ENCODE peak calls at places on chromosomes 4 and X, in four cellular contexts. One of them, this sample, is unnamed.

GRCh38 chrX:114583646-114584433 is at the start of gene HTR2C:
- DNase-seq in lower leg skin: no peak
- DNase-seq in AG04450: no peak
- DNase-seq in cardiac muscle cell: no peak
- DNase-seq in this sample: no peak

GRCh38 chrX:112662559-112663427 is 16.9 kb downstream of the LHFPL1 start:
- DNase-seq in lower leg skin: no peak
- DNase-seq in AG04450: no peak
- DNase-seq in cardiac muscle cell: peak
- DNase-seq in this sample: no peak

GRCh38 chrX:140034916-140035315 is 69.6 kb upstream of the CXorf66 start:
- DNase-seq in lower leg skin: no peak
- DNase-seq in AG04450: no peak
- DNase-seq in cardiac muscle cell: peak
- DNase-seq in this sample: no peak

GRCh38 chrX:154409222-154409871 is at the start of gene DNASE1L1:
- DNase-seq in lower leg skin: peak
- DNase-seq in AG04450: peak
- DNase-seq in cardiac muscle cell: peak
- DNase-seq in this sample: peak

GRCh38 chrX:109312757-109313156 is 169.1 kb downstream of the GUCY2F start:
- DNase-seq in lower leg skin: no peak
- DNase-seq in AG04450: no peak
- DNase-seq in cardiac muscle cell: peak
- DNase-seq in this sample: no peak

GRCh38 chrX:24838624-24839023 is 144.9 kb downstream of the POLA1 start:
- DNase-seq in lower leg skin: no peak
- DNase-seq in AG04450: no peak
- DNase-seq in cardiac muscle cell: peak
- DNase-seq in this sample: peak

GRCh38 chrX:9180623-9181022 is 146.7 kb upstream of the FAM9B start:
- DNase-seq in lower leg skin: no peak
- DNase-seq in AG04450: no peak
- DNase-seq in cardiac muscle cell: no peak
- DNase-seq in this sample: no peak

GRCh38 chr4:154254999-154255398 is 236.6 kb downstream of the DCHS2 start:
- DNase-seq in lower leg skin: no peak
- DNase-seq in AG04450: no peak
- DNase-seq in cardiac muscle cell: no peak
- DNase-seq in this sample: no peak

GRCh38 chr4:14632041-14632440 is 370.2 kb upstream of the CPEB2 start:
- DNase-seq in lower leg skin: no peak
- DNase-seq in AG04450: no peak
- DNase-seq in cardiac muscle cell: no peak
- DNase-seq in this sample: no peak

GRCh38 chr4:100042235-100042634 is 92.2 kb upstream of the H2AZ1 start:
- DNase-seq in lower leg skin: no peak
- DNase-seq in AG04450: no peak
- DNase-seq in cardiac muscle cell: no peak
- DNase-seq in this sample: no peak

GRCh38 chrX:55638933-55639332 is 15.7 kb downstream of the FOXR2 start:
- DNase-seq in lower leg skin: no peak
- DNase-seq in AG04450: no peak
- DNase-seq in cardiac muscle cell: no peak
- DNase-seq in this sample: no peak

GRCh38 chr4:153522800-153523089 is 56.6 kb downstream of the TMEM131L start:
- DNase-seq in lower leg skin: no peak
- DNase-seq in AG04450: no peak
- DNase-seq in cardiac muscle cell: no peak
- DNase-seq in this sample: no peak

GRCh38 chr4:38894340-38894982 is 26.9 kb downstream of the FAM114A1 start:
- DNase-seq in lower leg skin: no peak
- DNase-seq in AG04450: no peak
- DNase-seq in cardiac muscle cell: no peak
- DNase-seq in this sample: no peak

GRCh38 chrX:22060451-22060940 is 28.4 kb downstream of the PHEX start:
- DNase-seq in lower leg skin: no peak
- DNase-seq in AG04450: peak
- DNase-seq in cardiac muscle cell: peak
- DNase-seq in this sample: no peak

GRCh38 chrX:21725498-21725897 is 32.4 kb downstream of the SMPX start:
- DNase-seq in lower leg skin: no peak
- DNase-seq in AG04450: peak
- DNase-seq in cardiac muscle cell: no peak
- DNase-seq in this sample: no peak

GRCh38 chrX:28638775-28639174 is 51.5 kb downstream of the IL1RAPL1 start:
- DNase-seq in lower leg skin: no peak
- DNase-seq in AG04450: no peak
- DNase-seq in cardiac muscle cell: no peak
- DNase-seq in this sample: no peak

GRCh38 chr4:176792348-176793059 is at the start of gene VEGFC:
- DNase-seq in lower leg skin: peak
- DNase-seq in AG04450: no peak
- DNase-seq in cardiac muscle cell: peak
- DNase-seq in this sample: no peak

GRCh38 chr4:128879971-128880370 is 70.5 kb downstream of the JADE1 start:
- DNase-seq in lower leg skin: no peak
- DNase-seq in AG04450: no peak
- DNase-seq in cardiac muscle cell: no peak
- DNase-seq in this sample: no peak

GRCh38 chr4:13298655-13299054 is 185.5 kb downstream of the RAB28 start:
- DNase-seq in lower leg skin: no peak
- DNase-seq in AG04450: peak
- DNase-seq in cardiac muscle cell: no peak
- DNase-seq in this sample: no peak

GRCh38 chrX:139804482-139804881 is 96.5 kb upstream of the MCF2 start:
- DNase-seq in lower leg skin: no peak
- DNase-seq in AG04450: no peak
- DNase-seq in cardiac muscle cell: no peak
- DNase-seq in this sample: no peak

GRCh38 chrX:41984628-41985027 is 61.3 kb upstream of the CASK start:
- DNase-seq in lower leg skin: no peak
- DNase-seq in AG04450: no peak
- DNase-seq in cardiac muscle cell: no peak
- DNase-seq in this sample: no peak

GRCh38 chr4:156109943-156110925 is 156.6 kb upstream of the CTSO start:
- DNase-seq in lower leg skin: peak
- DNase-seq in AG04450: no peak
- DNase-seq in cardiac muscle cell: peak
- DNase-seq in this sample: no peak

GRCh38 chrX:1597345-1598020 is 6.1 kb downstream of the AKAP17A start:
- DNase-seq in lower leg skin: no peak
- DNase-seq in AG04450: no peak
- DNase-seq in cardiac muscle cell: no peak
- DNase-seq in this sample: no peak

GRCh38 chr4:108359936-108360681 is 191.4 kb upstream of the LEF1 start:
- DNase-seq in lower leg skin: no peak
- DNase-seq in AG04450: no peak
- DNase-seq in cardiac muscle cell: no peak
- DNase-seq in this sample: no peak
- H3K4me3 ChIP-seq in lower leg skin: no peak
- H3K4me3 ChIP-seq in AG04450: no peak
- H3K4me3 ChIP-seq in cardiac muscle cell: no peak
- H3K4me3 ChIP-seq in this sample: no peak

GRCh38 chr4:186189656-186190055 is 1.7 kb upstream of the CYP4V2 start:
- DNase-seq in lower leg skin: no peak
- DNase-seq in AG04450: no peak
- DNase-seq in cardiac muscle cell: no peak
- DNase-seq in this sample: no peak

GRCh38 chr4:186188107-186188506 is 3.3 kb upstream of the CYP4V2 start:
- DNase-seq in lower leg skin: no peak
- DNase-seq in AG04450: no peak
- DNase-seq in cardiac muscle cell: no peak
- DNase-seq in this sample: no peak

GRCh38 chr4:186192068-186192751 is 843 bp downstream of the CYP4V2 start:
- DNase-seq in lower leg skin: peak
- DNase-seq in AG04450: no peak
- DNase-seq in cardiac muscle cell: peak
- DNase-seq in this sample: no peak

GRCh38 chr4:186191266-186192067 is at the start of gene CYP4V2:
- DNase-seq in lower leg skin: peak
- DNase-seq in AG04450: peak
- DNase-seq in cardiac muscle cell: peak
- DNase-seq in this sample: no peak

DNA sequence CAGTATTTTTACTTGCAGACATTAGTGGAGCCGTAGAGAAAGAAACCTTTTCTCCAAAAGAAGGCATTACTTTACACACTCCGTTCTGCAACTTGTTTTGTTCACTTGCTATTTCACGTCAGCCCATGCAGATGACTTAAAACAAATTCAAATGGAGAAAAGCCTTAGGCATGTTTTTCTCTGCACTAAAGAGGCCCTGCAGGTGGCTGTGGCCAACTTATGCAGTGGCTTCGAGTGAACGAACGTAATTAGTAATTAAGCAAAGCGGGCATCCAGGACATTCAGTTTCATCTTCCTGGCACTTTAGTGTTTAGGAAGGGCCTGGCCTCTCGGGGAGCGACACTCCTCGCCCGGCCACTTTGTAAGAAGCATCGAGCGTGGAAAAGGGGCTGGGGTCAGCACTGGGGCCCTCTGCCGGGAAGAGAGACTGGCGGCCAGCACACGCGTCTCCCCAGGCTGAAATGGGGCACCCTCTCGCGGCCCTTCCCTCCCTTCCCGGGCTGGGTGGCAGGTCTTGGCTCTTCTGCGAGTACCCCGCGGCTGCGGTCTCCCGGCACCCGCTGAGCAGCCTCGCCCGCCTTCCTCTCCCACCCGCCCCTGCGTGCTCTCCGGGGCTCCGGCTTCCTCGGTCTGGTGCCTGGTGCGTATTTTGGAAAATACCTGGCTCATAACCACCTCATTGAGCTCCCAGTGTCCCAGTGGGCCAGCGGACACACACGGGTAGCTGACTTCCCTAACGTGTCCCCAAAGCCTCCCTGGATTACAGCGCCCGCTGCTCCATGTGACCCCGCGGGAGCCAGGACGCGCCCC is 706 bp upstream of the CYP4V2 start:
- DNase-seq in lower leg skin: peak
- DNase-seq in AG04450: no peak
- DNase-seq in cardiac muscle cell: peak
- DNase-seq in this sample: no peak
- TF ChIP-seq CTCF in lower leg skin: no peak
- TF ChIP-seq CTCF in AG04450: peak
- TF ChIP-seq CTCF in cardiac muscle cell: peak
- TF ChIP-seq CTCF in this sample: peak

DNA sequence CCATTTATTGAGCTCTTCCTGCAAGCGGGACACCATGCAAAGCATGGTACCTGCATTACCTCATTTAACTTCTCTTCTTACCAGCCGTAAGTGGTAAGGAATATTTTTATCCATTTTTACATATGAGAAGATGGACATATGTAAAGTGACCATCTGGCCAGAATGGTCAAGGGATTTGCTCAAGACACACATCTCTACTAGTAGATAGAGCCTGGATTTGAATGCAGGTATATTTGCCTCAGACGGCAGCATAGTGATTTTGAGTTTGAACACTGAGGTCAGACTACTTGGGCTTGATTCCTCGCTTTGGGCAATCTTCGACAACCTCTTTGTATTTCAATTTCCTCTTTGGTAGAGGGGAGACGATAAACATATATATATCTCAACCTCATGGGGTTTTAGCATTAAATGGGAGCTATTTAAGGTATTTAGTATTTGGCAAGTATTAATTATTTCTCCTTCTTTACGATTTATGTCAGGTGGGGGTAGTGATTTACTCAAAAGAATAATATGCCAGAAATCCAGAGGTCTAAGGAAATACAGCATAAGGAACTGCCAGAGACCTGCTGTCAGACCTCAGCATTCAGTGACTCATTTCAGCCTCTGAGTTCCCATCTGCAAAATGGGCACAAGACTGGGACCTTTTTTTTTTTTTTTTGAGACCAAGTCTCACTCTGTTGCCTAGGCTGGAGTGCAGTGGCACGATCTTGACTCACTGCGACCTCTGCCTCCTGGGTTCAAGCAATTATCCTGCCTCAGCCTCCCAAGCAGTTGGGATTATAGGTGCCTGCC is 34.6 kb upstream of the CHRNA9 start:
- DNase-seq in lower leg skin: no peak
- DNase-seq in AG04450: no peak
- DNase-seq in cardiac muscle cell: no peak
- DNase-seq in this sample: no peak
- H3K4me3 ChIP-seq in lower leg skin: no peak
- H3K4me3 ChIP-seq in AG04450: no peak
- H3K4me3 ChIP-seq in cardiac muscle cell: no peak
- H3K4me3 ChIP-seq in this sample: no peak

DNA sequence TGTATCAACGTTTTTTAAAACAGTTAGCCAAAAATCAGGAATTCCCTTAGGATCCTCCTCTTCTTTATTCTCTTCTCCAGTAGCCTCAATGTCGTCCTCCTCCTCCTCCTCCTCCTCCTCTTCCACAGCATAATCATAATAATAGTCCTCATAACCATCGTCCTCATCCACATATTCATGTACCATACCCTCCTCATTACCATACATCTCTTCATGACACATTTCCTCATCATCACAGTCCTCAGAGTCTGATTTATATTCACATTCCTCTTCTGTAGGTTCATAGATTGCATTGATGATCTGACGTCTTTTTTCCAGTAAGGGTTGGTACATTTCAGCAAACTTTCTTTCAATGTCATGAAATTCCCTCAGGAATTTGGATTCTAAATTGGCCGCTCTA is 917 bp downstream of the NAP1L2 start:
- DNase-seq in lower leg skin: no peak
- DNase-seq in AG04450: no peak
- DNase-seq in cardiac muscle cell: no peak
- DNase-seq in this sample: no peak
- TF ChIP-seq CTCF in lower leg skin: no peak
- TF ChIP-seq CTCF in AG04450: no peak
- TF ChIP-seq CTCF in cardiac muscle cell: no peak
- TF ChIP-seq CTCF in this sample: no peak

GRCh38 chrX:148499638-148500427 is 584 bp upstream of the AFF2 start:
- DNase-seq in lower leg skin: no peak
- DNase-seq in AG04450: no peak
- DNase-seq in cardiac muscle cell: no peak
- DNase-seq in this sample: no peak
- H3K4me3 ChIP-seq in lower leg skin: no peak
- H3K4me3 ChIP-seq in AG04450: peak
- H3K4me3 ChIP-seq in cardiac muscle cell: peak
- H3K4me3 ChIP-seq in this sample: peak

DNA sequence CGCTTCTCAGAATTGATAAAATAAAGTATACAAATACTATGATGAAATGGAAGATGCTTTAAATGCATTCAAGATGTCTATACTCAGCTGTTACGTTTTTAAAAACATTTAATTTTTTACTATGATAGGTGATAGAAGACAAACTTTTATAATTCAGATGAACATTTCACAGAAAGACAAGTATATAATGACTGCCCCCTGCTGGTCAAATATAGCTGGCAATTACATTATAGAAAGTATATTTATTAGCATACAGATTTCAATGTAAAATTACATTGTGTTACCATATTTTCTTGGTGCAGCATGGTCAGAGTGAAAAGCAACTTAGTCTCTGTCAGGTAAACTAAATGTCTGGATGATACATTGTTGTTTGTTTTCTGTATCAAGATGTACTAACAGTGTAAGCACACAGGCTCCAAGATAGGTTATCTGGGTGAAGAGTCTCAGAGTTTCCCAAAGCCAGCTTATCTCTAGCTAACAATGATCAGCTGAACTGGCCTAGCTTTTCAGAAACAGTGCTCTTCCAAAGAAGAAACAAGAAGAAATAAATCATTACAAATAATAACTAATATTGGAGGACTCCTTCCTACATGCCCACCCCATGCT is 54.1 kb downstream of the SRPX start:
- DNase-seq in lower leg skin: no peak
- DNase-seq in AG04450: no peak
- DNase-seq in cardiac muscle cell: peak
- DNase-seq in this sample: no peak
- TF ChIP-seq CTCF in lower leg skin: no peak
- TF ChIP-seq CTCF in AG04450: peak
- TF ChIP-seq CTCF in cardiac muscle cell: peak
- TF ChIP-seq CTCF in this sample: peak